ENCODE peak calls at places on chromosome 18, in six cellular contexts. C is cardiac fibroblast, D is dorsolateral prefrontal cortex, U is tibial artery, T is fibroblast of pulmonary artery, X is upper lobe of right lung. W is an unnamed sample.

GRCh38 chr18:79991494-79991893 is 3.1 kb upstream of the TXNL4A start:
- DNase-seq in C (no peak), D (no peak), U (no peak), T (no peak), X (no peak), W (no peak)

GRCh38 chr18:3652380-3653262 is 202.6 kb downstream of the TGIF1 start:
- DNase-seq in C (peak), D (no peak), U (peak), T (peak), X (no peak), W (peak)

GRCh38 chr18:13791181-13791580 is 32.8 kb upstream of the MC5R start:
- DNase-seq in C (peak), D (no peak), U (no peak), T (peak), X (no peak), W (no peak)

GRCh38 chr18:38301621-38302020 is 736.0 kb upstream of the CELF4 start:
- DNase-seq in C (no peak), D (no peak), U (no peak), T (no peak), X (no peak), W (no peak)

GRCh38 chr18:9337875-9338274 is 3.3 kb downstream of the TWSG1 start:
- DNase-seq in C (no peak), D (no peak), U (no peak), T (peak), X (no peak), W (peak)

GRCh38 chr18:58310517-58310916 is 266.5 kb downstream of the NEDD4L start:
- DNase-seq in C (peak), D (no peak), U (no peak), T (no peak), X (peak), W (no peak)

GRCh38 chr18:34493566-34494358 is 216.3 kb upstream of the DTNA start:
- DNase-seq in C (no peak), D (peak), U (peak), T (peak), X (peak), W (peak)

GRCh38 chr18:475202-475624 is 25.3 kb downstream of the COLEC12 start:
- DNase-seq in C (peak), D (no peak), U (no peak), T (peak), X (no peak), W (peak)

GRCh38 chr18:60069145-60069544 is 169.3 kb downstream of the PMAIP1 start:
- DNase-seq in C (no peak), D (no peak), U (no peak), T (no peak), X (no peak), W (no peak)

GRCh38 chr18:31618801-31619200 is 27.1 kb downstream of the TTR start:
- DNase-seq in C (no peak), D (no peak), U (no peak), T (no peak), X (no peak), W (no peak)

GRCh38 chr18:46134920-46135675 is 30.9 kb downstream of the HAUS1 start:
- DNase-seq in C (no peak), D (no peak), U (no peak), T (no peak), X (no peak), W (no peak)

GRCh38 chr18:58390399-58390798 is 238.5 kb downstream of the ALPK2 start:
- DNase-seq in C (no peak), D (no peak), U (no peak), T (no peak), X (no peak), W (no peak)

GRCh38 chr18:37574113-37574512 is 8.5 kb upstream of the CELF4 start:
- DNase-seq in C (no peak), D (no peak), U (no peak), T (peak), X (no peak), W (no peak)

GRCh38 chr18:3061581-3062416 is 48.9 kb upstream of the LPIN2 start:
- DNase-seq in C (no peak), D (no peak), U (no peak), T (no peak), X (no peak), W (no peak)

GRCh38 chr18:78992041-78992735 is 12.6 kb downstream of the SALL3 start:
- DNase-seq in C (no peak), D (no peak), U (no peak), T (no peak), X (no peak), W (no peak)

GRCh38 chr18:31197676-31198075 is 35.0 kb upstream of the DSC1 start:
- DNase-seq in C (no peak), D (no peak), U (no peak), T (peak), X (no peak), W (no peak)

GRCh38 chr18:2518473-2518872 is 52.8 kb downstream of the METTL4 start:
- DNase-seq in C (no peak), D (no peak), U (no peak), T (no peak), X (no peak), W (no peak)

GRCh38 chr18:79405019-79405780 is 9.5 kb downstream of the NFATC1 start:
- DNase-seq in C (no peak), D (peak), U (no peak), T (no peak), X (peak), W (no peak)

GRCh38 chr18:58186258-58186948 is 142.4 kb downstream of the NEDD4L start:
- DNase-seq in C (peak), D (no peak), U (no peak), T (peak), X (no peak), W (peak)

GRCh38 chr18:25074925-25075693 is 276.9 kb downstream of the ZNF521 start:
- DNase-seq in C (no peak), D (no peak), U (no peak), T (no peak), X (no peak), W (no peak)

GRCh38 chr18:31041346-31042067 is 1.0 kb downstream of the DSC3 start:
- DNase-seq in C (peak), D (no peak), U (no peak), T (peak), X (peak), W (peak)

GRCh38 chr18:41745166-41746049 is 209.6 kb upstream of the PIK3C3 start:
- DNase-seq in C (peak), D (peak), U (no peak), T (peak), X (no peak), W (peak)

GRCh38 chr18:35153609-35154273 is 87.1 kb upstream of the ZNF397 start:
- DNase-seq in C (no peak), D (no peak), U (no peak), T (no peak), X (no peak), W (no peak)

GRCh38 chr18:57057890-57058289 is 89.0 kb upstream of the BOD1L2 start:
- DNase-seq in C (no peak), D (no peak), U (no peak), T (no peak), X (no peak), W (no peak)

GRCh38 chr18:46596119-46596518 is 60.9 kb downstream of the LOXHD1 start:
- DNase-seq in C (no peak), D (no peak), U (no peak), T (no peak), X (no peak), W (peak)

GRCh38 chr18:59502899-59503245 is 143.8 kb upstream of the LMAN1 start:
- DNase-seq in C (no peak), D (no peak), U (no peak), T (no peak), X (no peak), W (no peak)

GRCh38 chr18:56043691-56044090 is 455.7 kb upstream of the TCF4 start:
- DNase-seq in C (no peak), D (peak), U (no peak), T (no peak), X (no peak), W (peak)

GRCh38 chr18:57475903-57476302 is 40.7 kb downstream of the ONECUT2 start:
- DNase-seq in C (no peak), D (no peak), U (no peak), T (no peak), X (no peak), W (no peak)

GRCh38 chr18:55853268-55853667 is 265.3 kb upstream of the TCF4 start:
- DNase-seq in C (no peak), D (no peak), U (no peak), T (no peak), X (no peak), W (no peak)

GRCh38 chr18:54444309-54444914 is 86.7 kb downstream of the C18orf54 start:
- DNase-seq in C (peak), D (peak), U (no peak), T (peak), X (no peak), W (peak)

GRCh38 chr18:39764848-39765247 is 2190.2 kb upstream of the PIK3C3 start:
- DNase-seq in C (no peak), D (no peak), U (no peak), T (no peak), X (no peak), W (no peak)

GRCh38 chr18:13265901-13266207 is 47.3 kb downstream of the LDLRAD4 start:
- DNase-seq in C (no peak), D (no peak), U (no peak), T (no peak), X (no peak), W (no peak)

GRCh38 chr18:76357585-76358265 is 137.3 kb downstream of the ZNF516 start:
- DNase-seq in C (no peak), D (no peak), U (no peak), T (no peak), X (no peak), W (no peak)

GRCh38 chr18:77439888-77440287 is 190.2 kb downstream of the GALR1 start:
- DNase-seq in C (no peak), D (no peak), U (no peak), T (no peak), X (no peak), W (no peak)

GRCh38 chr18:34592961-34593382 is 117.1 kb upstream of the DTNA start:
- DNase-seq in C (peak), D (peak), U (peak), T (peak), X (no peak), W (peak)

GRCh38 chr18:23688528-23688927 is 725 bp upstream of the LAMA3 start:
- DNase-seq in C (no peak), D (no peak), U (no peak), T (no peak), X (no peak), W (no peak)

GRCh38 chr18:23693849-23694248 is 4.6 kb downstream of the LAMA3 start:
- DNase-seq in C (no peak), D (no peak), U (no peak), T (no peak), X (no peak), W (no peak)

GRCh38 chr18:23690505-23691068 is 1.3 kb downstream of the LAMA3 start:
- DNase-seq in C (no peak), D (no peak), U (no peak), T (no peak), X (peak), W (no peak)

GRCh38 chr18:23689031-23689615 is at the start of gene LAMA3:
- DNase-seq in C (peak), D (peak), U (peak), T (no peak), X (peak), W (peak)

DNA sequence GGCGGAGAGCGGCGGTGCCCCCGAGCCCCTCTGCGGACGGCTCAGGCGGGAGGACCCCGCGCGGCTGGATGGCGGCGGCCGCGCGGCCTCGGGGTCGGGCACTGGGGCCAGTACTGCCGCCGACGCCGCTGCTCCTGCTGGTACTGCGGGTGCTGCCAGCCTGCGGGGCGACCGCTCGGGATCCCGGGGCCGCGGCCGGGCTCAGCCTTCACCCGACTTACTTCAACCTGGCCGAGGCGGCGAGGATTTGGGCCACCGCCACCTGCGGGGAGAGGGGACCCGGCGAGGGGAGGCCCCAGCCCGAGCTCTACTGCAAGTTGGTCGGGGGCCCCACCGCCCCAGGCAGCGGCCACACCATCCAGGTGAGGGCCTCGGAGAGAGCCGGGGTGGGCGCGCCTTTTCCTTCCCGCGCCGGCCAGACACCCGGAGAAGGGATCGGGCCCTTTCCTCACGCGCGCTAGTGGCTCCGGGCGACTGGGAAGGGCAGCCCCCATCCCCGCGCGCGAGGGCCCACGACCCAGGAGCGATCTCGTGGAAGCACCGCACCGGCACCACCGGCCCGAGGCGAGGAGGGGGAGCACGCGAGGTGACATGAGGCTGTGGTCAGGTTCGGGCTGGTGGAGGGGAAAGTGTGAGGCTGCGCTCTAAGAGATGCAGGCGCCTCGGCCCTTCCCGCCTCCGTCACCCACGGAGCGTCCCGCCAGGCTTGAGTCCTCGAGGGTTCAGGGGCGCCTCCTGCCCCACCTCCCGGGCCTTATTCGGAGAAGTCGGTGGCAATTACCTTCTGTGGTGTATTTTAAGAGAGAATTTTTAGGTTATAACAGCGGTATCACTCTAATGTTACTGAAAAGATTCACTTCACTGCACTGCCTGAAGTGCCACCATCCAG is 607 bp downstream of the LAMA3 start:
- DNase-seq in C (no peak), D (no peak), U (peak), T (no peak), X (peak), W (no peak)
- TF ChIP-seq CTCF in C (no peak), D (no peak), U (no peak), T (no peak), X (no peak), W (no peak)

GRCh38 chr18:22912149-22912548 is 21.0 kb upstream of the RBBP8 start:
- DNase-seq in C (no peak), D (no peak), U (no peak), T (no peak), X (no peak), W (no peak)

GRCh38 chr18:22913861-22914260 is 19.3 kb upstream of the RBBP8 start:
- DNase-seq in C (no peak), D (no peak), U (no peak), T (no peak), X (peak), W (no peak)

GRCh38 chr18:22914633-22915032 is 18.5 kb upstream of the RBBP8 start:
- DNase-seq in C (no peak), D (no peak), U (no peak), T (no peak), X (no peak), W (no peak)

GRCh38 chr18:22912835-22913234 is 20.3 kb upstream of the RBBP8 start:
- DNase-seq in C (peak), D (no peak), U (no peak), T (peak), X (no peak), W (peak)

DNA sequence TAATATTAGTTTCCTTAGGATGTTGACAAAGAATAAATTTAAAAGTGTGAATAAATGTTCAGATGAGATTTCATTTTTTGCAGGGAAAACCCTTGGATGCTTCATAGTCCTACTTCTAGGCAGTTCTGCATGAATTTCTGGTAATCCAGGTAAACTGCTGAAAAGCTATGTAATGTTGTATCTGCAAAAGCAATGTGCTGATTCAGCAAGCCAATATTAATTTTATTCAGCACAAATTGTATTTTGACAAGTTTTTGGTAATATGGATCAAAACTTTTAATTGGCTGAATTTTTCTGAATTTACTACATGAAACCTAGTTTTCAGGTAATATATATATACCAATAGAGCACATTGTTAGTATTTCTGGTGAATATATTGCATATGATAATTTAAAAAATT is 17.8 kb upstream of the RBBP8 start:
- DNase-seq in C (no peak), D (no peak), U (no peak), T (no peak), X (no peak), W (no peak)
- H3K4me3 ChIP-seq in C (no peak), D (no peak), U (no peak), T (no peak), X (peak), W (no peak)

GRCh38 chr18:21853020-21853419 is 112.4 kb downstream of the MIB1 start:
- DNase-seq in C (peak), D (no peak), U (no peak), T (peak), X (no peak), W (peak)
- TF ChIP-seq CTCF in C (no peak), D (no peak), U (no peak), T (no peak), X (no peak), W (no peak)

GRCh38 chr18:47747260-47747795 is 183.1 kb downstream of the SMAD2 start:
- DNase-seq in C (no peak), D (no peak), U (no peak), T (no peak), X (no peak), W (no peak)

GRCh38 chr18:47748093-47748796 is 182.2 kb downstream of the SMAD2 start:
- DNase-seq in C (no peak), D (no peak), U (no peak), T (no peak), X (no peak), W (no peak)

GRCh38 chr18:47746615-47747014 is 183.8 kb downstream of the SMAD2 start:
- DNase-seq in C (no peak), D (no peak), U (no peak), T (no peak), X (no peak), W (no peak)

GRCh38 chr18:47750889-47751423 is 179.5 kb downstream of the SMAD2 start:
- DNase-seq in C (no peak), D (no peak), U (no peak), T (no peak), X (no peak), W (no peak)

GRCh38 chr18:47749195-47749973 is 181.1 kb downstream of the SMAD2 start:
- DNase-seq in C (peak), D (peak), U (peak), T (peak), X (peak), W (peak)
- H3K4me3 ChIP-seq in C (peak), D (peak), U (peak), T (peak), X (peak), W (peak)

DNA sequence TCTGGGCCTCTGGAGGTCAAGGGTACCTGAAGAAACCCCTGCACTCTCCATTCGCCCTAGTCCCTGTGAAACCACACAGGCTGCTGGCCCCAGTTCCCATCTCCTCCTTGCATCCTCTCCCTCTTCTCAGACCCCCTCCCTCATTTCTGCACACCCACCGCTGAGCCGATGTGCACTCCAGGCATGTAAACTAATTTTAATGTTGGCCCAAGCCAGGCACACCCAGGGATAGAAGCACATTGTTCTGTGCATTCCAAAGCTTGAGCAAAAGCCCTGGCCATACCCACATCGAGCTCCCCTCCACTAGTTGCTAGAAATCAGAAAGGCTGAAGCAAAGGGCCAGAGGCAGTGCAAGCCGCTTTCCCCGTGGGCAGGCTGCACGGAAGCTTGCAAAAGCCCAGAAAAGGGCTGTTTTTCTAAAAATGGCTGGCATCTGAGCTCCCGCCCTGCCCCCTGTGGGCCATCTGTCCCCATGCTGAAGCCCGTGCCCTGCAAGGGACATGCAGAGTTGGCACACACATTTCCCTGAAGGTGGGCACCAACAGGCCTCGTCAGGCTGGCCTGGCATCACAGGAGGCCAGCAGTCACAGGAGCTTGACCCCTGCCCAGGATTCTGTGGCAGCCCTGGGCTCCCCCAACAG is 181.6 kb downstream of the SMAD7 start:
- DNase-seq in C (no peak), D (no peak), U (no peak), T (no peak), X (no peak), W (no peak)
- TF ChIP-seq CTCF in C (peak), D (peak), U (peak), T (no peak), X (no peak), W (peak)

DNA sequence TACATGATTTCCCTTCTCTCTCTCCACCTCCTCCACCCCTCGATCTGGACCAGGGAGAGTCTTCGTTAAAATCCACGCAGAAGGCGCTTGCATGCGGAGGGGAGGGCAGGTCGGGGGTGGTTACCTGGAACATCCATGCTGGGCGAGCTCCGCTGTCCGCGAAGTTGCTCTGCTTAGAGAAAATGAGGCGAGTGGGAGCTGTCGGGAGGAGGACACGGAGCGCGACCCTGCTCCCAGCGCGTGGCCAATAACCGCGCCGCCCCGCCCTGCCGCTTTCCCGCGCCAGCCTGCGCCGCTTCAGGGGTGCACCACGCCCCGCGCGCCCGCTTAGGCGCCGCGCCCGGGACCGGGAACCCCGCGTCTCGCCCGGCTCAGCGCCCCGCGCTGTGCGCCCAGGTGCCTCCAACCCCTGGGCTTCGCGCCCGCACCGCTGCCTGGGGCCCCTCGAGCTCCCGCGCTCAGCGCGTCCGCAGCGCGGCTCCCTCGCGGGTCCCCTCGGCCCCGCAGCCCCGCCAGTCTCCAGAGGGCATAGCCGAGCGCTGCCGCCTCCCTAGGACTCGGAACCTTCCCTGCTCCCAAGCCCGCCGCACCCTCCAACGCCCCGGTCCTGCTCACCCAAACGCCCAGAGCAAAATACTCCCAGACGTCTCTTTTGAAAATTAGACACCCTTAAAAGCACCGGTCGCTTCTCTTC is 633 bp downstream of the CBLN2 start:
- DNase-seq in C (no peak), D (peak), U (no peak), T (no peak), X (no peak), W (no peak)
- H3K4me3 ChIP-seq in C (peak), D (peak), U (peak), T (peak), X (peak), W (peak)

GRCh38 chr18:50687491-50687890 is 127.6 kb downstream of the MAPK4 start:
- DNase-seq in C (no peak), D (no peak), U (peak), T (no peak), X (peak), W (no peak)
- TF ChIP-seq CTCF in C (no peak), D (no peak), U (no peak), T (no peak), X (no peak), W (no peak)

GRCh38 chr18:27185025-27185763 is at the start of gene CHST9:
- DNase-seq in C (no peak), D (peak), U (no peak), T (no peak), X (no peak), W (no peak)
- H3K4me3 ChIP-seq in C (no peak), D (peak), U (no peak), T (no peak), X (no peak), W (peak)